ENCODE peak calls at places on chromosomes 3 and 15, in ten cellular contexts. Z is stimulated activated naive B cell treated with anti-CD40 and anti-IgM and Interleukin-4, amounts not matched to agents 10 μg/mL and 1 μg/mL and 100 μg/mL, for 72 hours; N is fibroblast of mammary gland; U is AG08396; H is RPMI8226; K is EL; Y is stimulated activated CD4-positive, alpha-beta T cell treated with anti-CD3 and anti-CD28 coated beads, Interleukin-15, amount 100 ng/mL, for 1 hour; M is T-helper 22 cell; L is KBM-7; V is heart left ventricle. J is an unnamed sample.

GRCh38 chr3:184659797-184660301 is 52.0 kb downstream of the MAGEF1 start:
- DNase-seq in V (no peak), Z (no peak), L (no peak), H (no peak), U (no peak), K (peak; percentile 34), N (no peak), Y (no peak), M (no peak), J (no peak)

GRCh38 chr3:128421439-128421836 is 45.3 kb downstream of the DNAJB8 start:
- DNase-seq in U (no peak), L (no peak), H (no peak), Z (no peak), N (no peak), M (no peak), Y (no peak), V (no peak), K (no peak), J (no peak)

GRCh38 chr3:120177907-120178306 is 83.7 kb upstream of the GSK3B start:
- DNase-seq in U (peak; percentile 13), V (no peak), L (peak; percentile 60), K (peak; percentile 62), H (peak; percentile 36), Y (no peak), N (no peak), M (no peak), Z (no peak), J (no peak)

GRCh38 chr3:186598108-186598784 is 14.6 kb upstream of the AHSG start:
- DNase-seq in H (no peak), U (peak; percentile 44), K (peak; percentile 40), N (peak; percentile 48), M (no peak), V (peak; percentile 92), L (no peak), Z (no peak), Y (no peak), J (no peak)

GRCh38 chr15:99408236-99409096 is 157.2 kb downstream of the LRRC28 start:
- DNase-seq in V (peak; percentile 65), N (peak; percentile 87), Z (no peak), H (no peak), L (no peak), U (peak; percentile 69), M (no peak), Y (no peak), K (peak; percentile 65), J (no peak)

GRCh38 chr3:164095279-164095678 is 983.0 kb downstream of the SI start:
- DNase-seq in M (no peak), Z (no peak), U (no peak), V (no peak), H (no peak), K (no peak), N (no peak), Y (no peak), L (no peak), J (no peak)

GRCh38 chr15:62534996-62535395 is 369.9 kb upstream of the C2CD4B start:
- DNase-seq in Y (no peak), M (no peak), K (no peak), N (no peak), H (no peak), U (no peak), V (no peak), L (no peak), Z (no peak), J (no peak)

GRCh38 chr3:126655887-126656286 is 963 bp upstream of the TXNRD3 start:
- DNase-seq in U (no peak), L (no peak), Z (no peak), V (no peak), Y (no peak), H (no peak), N (no peak), K (no peak), M (no peak), J (no peak)

GRCh38 chr15:89400121-89400996 is 65.7 kb upstream of the POLG start:
- DNase-seq in M (no peak), L (no peak), Z (no peak), H (no peak), K (peak; percentile 10), U (no peak), Y (no peak), N (no peak), V (no peak), J (no peak)

GRCh38 chr3:168398371-168399030 is 302.8 kb upstream of the GOLIM4 start:
- DNase-seq in K (no peak), L (no peak), U (peak; percentile 11), N (no peak), Z (no peak), Y (no peak), H (no peak), M (no peak), V (no peak), J (no peak)

GRCh38 chr15:95323798-95324197 is 1006.7 kb upstream of the NR2F2 start:
- DNase-seq in L (no peak), U (no peak), N (no peak), H (no peak), Y (no peak), M (no peak), V (peak; percentile 26), Z (no peak), K (no peak), J (no peak)

GRCh38 chr3:87209115-87209514 is 18.0 kb upstream of the CHMP2B start:
- DNase-seq in Y (no peak), H (peak; percentile 21), N (no peak), Z (no peak), L (no peak), U (no peak), K (no peak), M (no peak), V (no peak), J (no peak)

GRCh38 chr3:127738192-127738840 is 65.6 kb downstream of the ABTB1 start:
- DNase-seq in V (peak; percentile 65), H (peak; percentile 20), K (peak; percentile 41), U (no peak), Y (no peak), N (peak; percentile 40), L (no peak), Z (no peak), M (no peak), J (no peak)

GRCh38 chr3:184491867-184492615 is 69.5 kb upstream of the EPHB3 start:
- DNase-seq in M (no peak), K (no peak), H (no peak), U (no peak), V (peak; percentile 64), Y (no peak), N (no peak), Z (no peak), L (peak; percentile 67), J (no peak)